ENCODE peak calls at places on chromosomes 11 and 22, in four cellular contexts. I is stimulated activated CD8-positive, alpha-beta memory T cell treated with anti-CD3 and anti-CD28 coated beads, Interleukin-15, amount 100 ng/mL, for 1 hour; E is occipital lobe; G is NCI-H774. V is an unnamed sample.

GRCh38 chr22:17269607-17270261 is 50.5 kb upstream of the ADA2 start:
- DNase-seq in E (no peak), G (no peak), I (no peak), V (no peak)

GRCh38 chr22:23263651-23264555 is 83.6 kb downstream of the BCR start:
- DNase-seq in I (peak; percentile 30), G (no peak), E (no peak), V (no peak)

GRCh38 chr11:8039530-8040260 is 41.3 kb upstream of the TUB start:
- DNase-seq in E (no peak), G (no peak), I (no peak), V (peak; percentile 22)

GRCh38 chr11:122032317-122032716 is 83.7 kb downstream of the BLID start:
- DNase-seq in I (no peak), G (no peak), E (no peak), V (peak; percentile 53)

GRCh38 chr11:46291441-46292143 is 14.1 kb downstream of the CREB3L1 start:
- DNase-seq in I (no peak), E (no peak), G (no peak), V (peak; percentile 88)

GRCh38 chr22:45476814-45477213 is 25.9 kb upstream of the FBLN1 start:
- DNase-seq in E (no peak), I (no peak), G (no peak), V (no peak)

GRCh38 chr11:61467609-61468401 is 37.9 kb downstream of the SDHAF2 start:
- DNase-seq in I (no peak), G (no peak), E (no peak), V (no peak)

GRCh38 chr11:64450168-64450560 is 91.2 kb downstream of the RPS6KA4 start:
- DNase-seq in I (no peak), G (no peak), E (no peak), V (no peak)

GRCh38 chr22:43203471-43203981 is 16.6 kb upstream of the TTLL12 start:
- DNase-seq in G (no peak), E (no peak), I (no peak), V (peak; percentile 61)

GRCh38 chr11:108486828-108487227 is 11.4 kb downstream of the POGLUT3 start:
- DNase-seq in E (no peak), I (no peak), G (no peak), V (no peak)

GRCh38 chr11:124233376-124233775 is 7.5 kb upstream of the OR8G1 start:
- DNase-seq in E (no peak), I (no peak), G (peak; percentile 35), V (no peak)

GRCh38 chr11:2142762-2143202 is 3.6 kb upstream of the IGF2 start:
- DNase-seq in I (no peak), G (no peak), E (no peak), V (no peak)

GRCh38 chr22:25762147-25762546 is 20.2 kb downstream of the MYO18B start:
- DNase-seq in G (no peak), I (no peak), E (no peak), V (no peak)

GRCh38 chr22:31610611-31611010 is 51.4 kb downstream of the PISD start:
- DNase-seq in G (no peak), E (no peak), I (no peak), V (no peak)

GRCh38 chr11:61129608-61130523 is 27.6 kb downstream of the CD5 start:
- DNase-seq in I (peak; percentile 80), E (no peak), G (no peak), V (peak; percentile 94)

GRCh38 chr11:28461846-28462245 is 353.7 kb downstream of the METTL15 start:
- DNase-seq in G (no peak), E (no peak), I (no peak), V (no peak)

GRCh38 chr11:65446446-65447277 is 24.1 kb downstream of the NEAT1 start:
- DNase-seq in G (no peak), E (no peak), I (no peak), V (peak; percentile 41)

GRCh38 chr11:77411238-77411637 is 62.7 kb downstream of the PAK1 start:
- DNase-seq in E (no peak), I (no peak), G (no peak), V (no peak)

GRCh38 chr11:8959546-8960166 is 4.6 kb downstream of the TMEM9B start:
- DNase-seq in E (no peak), I (no peak), G (peak; percentile 7), V (peak; percentile 28)

GRCh38 chr11:124752471-124753100 is 531 bp upstream of the VSIG2 start:
- DNase-seq in G (no peak), E (no peak), I (no peak), V (no peak)

GRCh38 chr11:34825670-34826383 is 90.4 kb downstream of the APIP start:
- DNase-seq in E (no peak), I (no peak), G (no peak), V (no peak)

GRCh38 chr22:33896801-33897620 is 23.3 kb downstream of the LARGE1 start:
- DNase-seq in E (no peak), I (no peak), G (no peak), V (no peak)

GRCh38 chr11:124799384-124800225 is 601 bp downstream of the MSANTD2 start:
- DNase-seq in I (no peak), G (no peak), E (no peak), V (peak; percentile 49)

GRCh38 chr22:27408068-27408467 is 393.5 kb downstream of the MN1 start:
- DNase-seq in I (no peak), G (no peak), E (no peak), V (no peak)

GRCh38 chr11:31968774-31969433 is 122.0 kb upstream of the RCN1 start:
- DNase-seq in E (no peak), I (no peak), G (no peak), V (no peak)

GRCh38 chr11:69919659-69920499 is 100.7 kb upstream of the FGF3 start:
- DNase-seq in I (no peak), G (no peak), E (no peak), V (no peak)

GRCh38 chr11:35794850-35795249 is 132.3 kb downstream of the TRIM44 start:
- DNase-seq in G (no peak), I (no peak), E (no peak), V (no peak)

GRCh38 chr11:69218271-69218682 is 62.5 kb downstream of the SMIM38 start:
- DNase-seq in I (no peak), E (no peak), G (no peak), V (no peak)

GRCh38 chr11:107988397-107989158 is 20.1 kb upstream of the CUL5 start:
- DNase-seq in G (no peak), I (no peak), E (no peak), V (no peak)

GRCh38 chr11:37141707-37142106 is 543.7 kb upstream of the RAG2 start:
- DNase-seq in I (no peak), G (no peak), E (no peak), V (no peak)

GRCh38 chr22:47030881-47031627 is 268.6 kb downstream of the TBC1D22A start:
- DNase-seq in E (no peak), G (no peak), I (no peak), V (peak; percentile 54)

GRCh38 chr11:134369656-134370525 is 38.1 kb downstream of the GLB1L2 start:
- DNase-seq in I (no peak), E (no peak), G (no peak), V (no peak)

GRCh38 chr22:48532986-48533385 is 1294.7 kb downstream of the BRD1 start:
- DNase-seq in G (no peak), E (no peak), I (no peak), V (no peak)

GRCh38 chr11:11842426-11843008 is 745 bp downstream of the USP47 start:
- DNase-seq in E (peak; percentile 57), G (peak; percentile 28), I (peak; percentile 28), V (peak; percentile 53)

GRCh38 chr11:10265936-10266335 is 28.1 kb downstream of the SBF2 start:
- DNase-seq in G (no peak), I (no peak), E (no peak), V (no peak)

GRCh38 chr11:60261014-60261413 is 18.1 kb upstream of the MS4A4E start:
- DNase-seq in G (no peak), E (no peak), I (no peak), V (no peak)